ENCODE peak calls at places on chromosomes 4 and X, in seven cellular contexts. X is upper lobe of left lung; T is endodermal cell; G is CD8-positive, alpha-beta T cell; Z is tibial artery; K is heart right ventricle; J is suprapubic skin. U is an unnamed sample. For H3K4me1, the result is how much of the 10 kb centered on the place peaks cover.

GRCh38 chrX:115226929-115227328 is 7.0 kb downstream of the LRCH2 start:
- DNase-seq in X (no peak), T (peak), G (no peak), Z (no peak), K (no peak), J (no peak), U (no peak)

GRCh38 chrX:152913354-152913753 is 15.5 kb downstream of the ZNF185 start:
- DNase-seq in X (no peak), T (no peak), G (no peak), Z (no peak), K (no peak), J (no peak), U (no peak)

GRCh38 chrX:123590842-123591491 is 141.9 kb downstream of the THOC2 start:
- DNase-seq in X (no peak), T (no peak), G (no peak), Z (no peak), K (no peak), J (no peak), U (no peak)

GRCh38 chrX:129953881-129954280 is 28.6 kb upstream of the BCORL1 start:
- DNase-seq in X (no peak), T (no peak), G (no peak), Z (no peak), K (no peak), J (no peak), U (no peak)

GRCh38 chr4:94455081-94455480 is 3.3 kb downstream of the PDLIM5 start:
- DNase-seq in X (no peak), T (no peak), G (no peak), Z (peak), K (peak), J (peak), U (peak)

GRCh38 chr4:2626231-2626630 is 89.8 kb downstream of the FAM193A start:
- DNase-seq in X (no peak), T (no peak), G (no peak), Z (peak), K (no peak), J (peak), U (no peak)

GRCh38 chr4:81885016-81885415 is 413.3 kb upstream of the RASGEF1B start:
- DNase-seq in X (no peak), T (no peak), G (no peak), Z (no peak), K (no peak), J (no peak), U (no peak)

GRCh38 chrX:115147220-115147619 is 42.0 kb upstream of the RBMXL3 start:
- DNase-seq in X (no peak), T (no peak), G (no peak), Z (no peak), K (no peak), J (no peak), U (no peak)

GRCh38 chr4:28277931-28278330 is 1417.3 kb downstream of the STIM2 start:
- DNase-seq in X (no peak), T (no peak), G (no peak), Z (no peak), K (no peak), J (no peak), U (no peak)

GRCh38 chr4:119794681-119795080 is 166.1 kb upstream of the PDE5A start:
- DNase-seq in X (no peak), T (no peak), G (no peak), Z (no peak), K (no peak), J (no peak), U (no peak)
- TF ChIP-seq CTCF in X (no peak), T (no peak), G (no peak), Z (no peak), K (no peak), J (no peak), U (no peak)

GRCh38 chr4:119672086-119672485 is 43.5 kb upstream of the PDE5A start:
- DNase-seq in X (no peak), T (no peak), G (no peak), Z (no peak), K (no peak), J (no peak), U (no peak)
- H3K4me1 ChIP-seq in X (under half), T (under half), G (under half), Z (under half), K (under half), J (under half), U (under half)

GRCh38 chrX:100609591-100609990 is 24.9 kb downstream of the TNMD start:
- DNase-seq in X (no peak), T (no peak), G (no peak), Z (no peak), K (no peak), J (no peak), U (no peak)
- H3K4me3 ChIP-seq in X (no peak), T (no peak), G (no peak), Z (no peak), K (no peak), J (no peak), U (no peak)

DNA sequence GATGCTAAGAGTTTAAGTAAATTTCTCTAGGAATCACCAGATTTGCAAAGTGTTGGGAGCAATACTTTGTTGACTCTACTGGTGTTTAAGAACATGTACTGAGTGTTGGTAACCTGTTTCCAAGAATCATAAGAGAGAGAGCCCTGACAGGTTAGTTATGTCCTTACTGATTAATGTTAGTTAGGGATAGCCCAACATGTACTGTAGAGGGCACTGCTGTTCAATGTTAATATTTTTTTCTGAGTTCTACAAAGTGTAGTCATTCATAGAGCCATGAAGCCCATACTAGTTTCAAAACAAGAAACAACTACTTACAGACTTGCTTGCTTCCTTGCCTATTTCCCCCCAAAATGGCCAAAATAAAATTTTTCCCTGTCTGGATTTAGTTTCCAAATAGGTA is 11.9 kb downstream of the TMPRSS11D start:
- DNase-seq in X (no peak), T (no peak), G (no peak), Z (no peak), K (no peak), J (no peak), U (no peak)
- TF ChIP-seq CTCF in X (no peak), T (peak), G (no peak), Z (no peak), K (no peak), J (no peak), U (peak)

DNA sequence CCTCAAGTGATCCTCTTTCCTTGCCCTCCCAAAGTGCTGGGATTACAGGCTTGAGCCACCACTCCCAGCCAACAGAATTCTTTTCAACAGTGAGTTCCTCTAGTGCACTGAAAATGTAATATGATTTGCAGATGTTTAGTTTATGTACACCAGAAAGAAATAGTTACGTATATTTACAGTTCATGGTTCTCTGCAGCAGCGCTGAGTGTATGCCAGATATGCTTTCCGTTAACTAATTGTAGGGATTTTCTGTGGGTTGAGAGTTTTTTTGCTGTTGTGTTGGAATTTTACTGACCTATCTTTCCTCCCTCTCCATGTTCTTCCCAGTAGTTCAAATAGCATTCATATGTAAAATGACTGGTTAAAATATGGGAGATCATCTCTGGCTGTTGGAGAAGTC is 44.0 kb downstream of the GAB1 start:
- DNase-seq in X (no peak), T (no peak), G (no peak), Z (no peak), K (no peak), J (no peak), U (no peak)
- H3K4me1 ChIP-seq in X (half or more), T (under half), G (under half), Z (half or more), K (half or more), J (half or more), U (under half)

DNA sequence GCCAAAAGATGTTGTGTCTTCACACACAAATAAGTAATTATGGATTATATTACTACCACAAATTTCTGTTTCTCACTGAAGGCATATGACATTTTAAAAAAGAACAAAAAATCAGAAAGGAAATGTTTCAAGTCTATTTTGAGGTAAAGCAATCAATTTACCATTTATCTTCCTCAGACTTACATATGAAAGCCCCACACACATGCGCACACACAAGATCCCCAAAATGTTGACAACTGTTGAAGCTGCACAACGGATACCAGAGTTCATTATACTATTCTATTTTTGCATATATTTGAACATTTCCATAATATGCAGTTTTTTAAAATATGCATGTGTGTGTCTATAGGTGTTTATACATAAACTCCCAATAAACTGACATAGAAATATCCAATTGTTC is 2.7 kb downstream of the LRBA start:
- DNase-seq in X (no peak), T (no peak), G (no peak), Z (no peak), K (no peak), J (no peak), U (no peak)
- H3K4me3 ChIP-seq in X (peak), T (peak), G (peak), Z (no peak), K (no peak), J (peak), U (no peak)